ENCODE peak calls at places on chromosome 9, in eight cellular contexts. One of them, this sample, is unnamed.

GRCh38 chr9:108586451-108586850 is 269.3 kb downstream of the ACTL7B start:
- DNase-seq in AG10803: peak
- DNase-seq in H9: no peak
- DNase-seq in fibroblast of lung: no peak
- DNase-seq in fibroblast of villous mesenchyme: no peak
- DNase-seq in HL-60: peak
- DNase-seq in heart right ventricle: no peak
- DNase-seq in GM10248: no peak
- DNase-seq in this sample: no peak

GRCh38 chr9:106862946-106863740 is at the start of gene ZNF462:
- DNase-seq in AG10803: peak
- DNase-seq in HL-60: no peak
- DNase-seq in fibroblast of lung: peak
- DNase-seq in fibroblast of villous mesenchyme: peak
- DNase-seq in GM10248: no peak
- DNase-seq in heart right ventricle: peak
- DNase-seq in H9: peak
- DNase-seq in this sample: peak

GRCh38 chr9:128910906-128911305 is 9.9 kb upstream of the PHYHD1 start:
- DNase-seq in fibroblast of lung: no peak
- DNase-seq in GM10248: no peak
- DNase-seq in H9: no peak
- DNase-seq in fibroblast of villous mesenchyme: no peak
- DNase-seq in HL-60: no peak
- DNase-seq in AG10803: no peak
- DNase-seq in heart right ventricle: no peak
- DNase-seq in this sample: no peak

GRCh38 chr9:73889023-73889422 is 608.1 kb upstream of the RORB start:
- DNase-seq in fibroblast of villous mesenchyme: no peak
- DNase-seq in GM10248: no peak
- DNase-seq in fibroblast of lung: no peak
- DNase-seq in heart right ventricle: no peak
- DNase-seq in HL-60: no peak
- DNase-seq in AG10803: no peak
- DNase-seq in H9: no peak
- DNase-seq in this sample: no peak

GRCh38 chr9:98881356-98881755 is 62.4 kb upstream of the COL15A1 start:
- DNase-seq in fibroblast of villous mesenchyme: no peak
- DNase-seq in H9: no peak
- DNase-seq in HL-60: no peak
- DNase-seq in fibroblast of lung: no peak
- DNase-seq in GM10248: no peak
- DNase-seq in AG10803: no peak
- DNase-seq in heart right ventricle: no peak
- DNase-seq in this sample: no peak

GRCh38 chr9:96854877-96855273 is 561 bp upstream of the ZNF782 start:
- DNase-seq in fibroblast of villous mesenchyme: no peak
- DNase-seq in fibroblast of lung: no peak
- DNase-seq in AG10803: no peak
- DNase-seq in HL-60: no peak
- DNase-seq in heart right ventricle: no peak
- DNase-seq in GM10248: no peak
- DNase-seq in H9: peak
- DNase-seq in this sample: no peak

GRCh38 chr9:7341571-7341970 is 458.0 kb downstream of the DMAC1 start:
- DNase-seq in AG10803: no peak
- DNase-seq in HL-60: no peak
- DNase-seq in fibroblast of villous mesenchyme: no peak
- DNase-seq in H9: no peak
- DNase-seq in heart right ventricle: no peak
- DNase-seq in GM10248: no peak
- DNase-seq in fibroblast of lung: no peak
- DNase-seq in this sample: no peak

GRCh38 chr9:105554042-105554441 is 3.9 kb upstream of the FKTN start:
- DNase-seq in fibroblast of lung: peak
- DNase-seq in H9: peak
- DNase-seq in heart right ventricle: peak
- DNase-seq in fibroblast of villous mesenchyme: no peak
- DNase-seq in GM10248: no peak
- DNase-seq in AG10803: no peak
- DNase-seq in HL-60: no peak
- DNase-seq in this sample: no peak

GRCh38 chr9:89635816-89636215 is 31.0 kb downstream of the GADD45G start:
- DNase-seq in H9: no peak
- DNase-seq in fibroblast of villous mesenchyme: no peak
- DNase-seq in HL-60: no peak
- DNase-seq in fibroblast of lung: no peak
- DNase-seq in heart right ventricle: no peak
- DNase-seq in GM10248: no peak
- DNase-seq in AG10803: no peak
- DNase-seq in this sample: no peak

GRCh38 chr9:27151693-27152397 is 42.8 kb downstream of the TEK start:
- DNase-seq in HL-60: no peak
- DNase-seq in fibroblast of lung: peak
- DNase-seq in heart right ventricle: no peak
- DNase-seq in fibroblast of villous mesenchyme: peak
- DNase-seq in AG10803: peak
- DNase-seq in H9: no peak
- DNase-seq in GM10248: no peak
- DNase-seq in this sample: no peak

GRCh38 chr9:126347911-126348760 is 21.5 kb downstream of the MVB12B start:
- DNase-seq in AG10803: no peak
- DNase-seq in GM10248: no peak
- DNase-seq in fibroblast of lung: no peak
- DNase-seq in fibroblast of villous mesenchyme: no peak
- DNase-seq in HL-60: no peak
- DNase-seq in heart right ventricle: no peak
- DNase-seq in H9: peak
- DNase-seq in this sample: no peak

GRCh38 chr9:27273186-27273585 is 23.8 kb downstream of the EQTN start:
- DNase-seq in heart right ventricle: no peak
- DNase-seq in GM10248: no peak
- DNase-seq in H9: no peak
- DNase-seq in HL-60: no peak
- DNase-seq in fibroblast of villous mesenchyme: no peak
- DNase-seq in AG10803: no peak
- DNase-seq in fibroblast of lung: no peak
- DNase-seq in this sample: no peak

GRCh38 chr9:134992755-134993124 is 75.0 kb upstream of the FCN1 start:
- DNase-seq in AG10803: peak
- DNase-seq in H9: no peak
- DNase-seq in GM10248: no peak
- DNase-seq in heart right ventricle: no peak
- DNase-seq in fibroblast of villous mesenchyme: no peak
- DNase-seq in fibroblast of lung: no peak
- DNase-seq in HL-60: no peak
- DNase-seq in this sample: no peak

GRCh38 chr9:79701651-79702050 is 129.9 kb downstream of the TLE4 start:
- DNase-seq in AG10803: peak
- DNase-seq in heart right ventricle: no peak
- DNase-seq in HL-60: peak
- DNase-seq in GM10248: no peak
- DNase-seq in fibroblast of villous mesenchyme: peak
- DNase-seq in H9: no peak
- DNase-seq in fibroblast of lung: no peak
- DNase-seq in this sample: no peak

GRCh38 chr9:2718001-2718697 is 839 bp downstream of the KCNV2 start:
- DNase-seq in GM10248: no peak
- DNase-seq in H9: no peak
- DNase-seq in HL-60: no peak
- DNase-seq in heart right ventricle: no peak
- DNase-seq in fibroblast of villous mesenchyme: no peak
- DNase-seq in fibroblast of lung: no peak
- DNase-seq in AG10803: no peak
- DNase-seq in this sample: no peak

GRCh38 chr9:98873535-98874432 is 66.3 kb downstream of the GALNT12 start:
- DNase-seq in GM10248: no peak
- DNase-seq in AG10803: peak
- DNase-seq in HL-60: no peak
- DNase-seq in fibroblast of lung: peak
- DNase-seq in H9: no peak
- DNase-seq in heart right ventricle: no peak
- DNase-seq in fibroblast of villous mesenchyme: peak
- DNase-seq in this sample: no peak

GRCh38 chr9:78289474-78289873 is 7.5 kb upstream of the PSAT1 start:
- DNase-seq in heart right ventricle: no peak
- DNase-seq in H9: no peak
- DNase-seq in GM10248: no peak
- DNase-seq in fibroblast of lung: no peak
- DNase-seq in fibroblast of villous mesenchyme: no peak
- DNase-seq in AG10803: no peak
- DNase-seq in HL-60: no peak
- DNase-seq in this sample: no peak

GRCh38 chr9:96156578-96156977 is 145.4 kb downstream of the HSD17B3 start:
- DNase-seq in fibroblast of villous mesenchyme: no peak
- DNase-seq in HL-60: no peak
- DNase-seq in AG10803: no peak
- DNase-seq in H9: no peak
- DNase-seq in fibroblast of lung: no peak
- DNase-seq in GM10248: no peak
- DNase-seq in heart right ventricle: no peak
- DNase-seq in this sample: peak

GRCh38 chr9:4588721-4589120 is 73.4 kb upstream of the PLPP6 start:
- DNase-seq in heart right ventricle: no peak
- DNase-seq in HL-60: no peak
- DNase-seq in GM10248: no peak
- DNase-seq in AG10803: no peak
- DNase-seq in fibroblast of villous mesenchyme: no peak
- DNase-seq in fibroblast of lung: no peak
- DNase-seq in H9: no peak
- DNase-seq in this sample: no peak

GRCh38 chr9:113219972-113220371 is 1.1 kb downstream of the FKBP15 start:
- DNase-seq in AG10803: peak
- DNase-seq in fibroblast of villous mesenchyme: peak
- DNase-seq in fibroblast of lung: peak
- DNase-seq in heart right ventricle: no peak
- DNase-seq in HL-60: peak
- DNase-seq in H9: no peak
- DNase-seq in GM10248: peak
- DNase-seq in this sample: no peak

GRCh38 chr9:23219471-23219870 is 606.6 kb downstream of the ELAVL2 start:
- DNase-seq in fibroblast of lung: no peak
- DNase-seq in heart right ventricle: no peak
- DNase-seq in H9: no peak
- DNase-seq in AG10803: no peak
- DNase-seq in HL-60: no peak
- DNase-seq in GM10248: no peak
- DNase-seq in fibroblast of villous mesenchyme: no peak
- DNase-seq in this sample: no peak

GRCh38 chr9:137228968-137229896 is 1.5 kb upstream of the SLC34A3 start:
- DNase-seq in GM10248: no peak
- DNase-seq in H9: no peak
- DNase-seq in AG10803: no peak
- DNase-seq in fibroblast of lung: no peak
- DNase-seq in heart right ventricle: no peak
- DNase-seq in HL-60: no peak
- DNase-seq in fibroblast of villous mesenchyme: no peak
- DNase-seq in this sample: no peak
- TF ChIP-seq CTCF in GM10248: no peak
- TF ChIP-seq CTCF in H9: no peak
- TF ChIP-seq CTCF in AG10803: no peak
- TF ChIP-seq CTCF in fibroblast of lung: no peak
- TF ChIP-seq CTCF in heart right ventricle: no peak
- TF ChIP-seq CTCF in HL-60: no peak
- TF ChIP-seq CTCF in fibroblast of villous mesenchyme: no peak
- TF ChIP-seq CTCF in this sample: no peak

GRCh38 chr9:18824095-18824666 is 208.8 kb downstream of the SAXO1 start:
- DNase-seq in fibroblast of lung: no peak
- DNase-seq in H9: peak
- DNase-seq in AG10803: no peak
- DNase-seq in HL-60: no peak
- DNase-seq in fibroblast of villous mesenchyme: no peak
- DNase-seq in heart right ventricle: no peak
- DNase-seq in GM10248: no peak
- DNase-seq in this sample: no peak
- TF ChIP-seq CTCF in fibroblast of lung: no peak
- TF ChIP-seq CTCF in H9: peak
- TF ChIP-seq CTCF in AG10803: peak
- TF ChIP-seq CTCF in HL-60: no peak
- TF ChIP-seq CTCF in fibroblast of villous mesenchyme: peak
- TF ChIP-seq CTCF in heart right ventricle: no peak
- TF ChIP-seq CTCF in GM10248: peak
- TF ChIP-seq CTCF in this sample: no peak

GRCh38 chr9:83707768-83708514 is at the start of gene UBQLN1:
- DNase-seq in fibroblast of lung: peak
- DNase-seq in HL-60: peak
- DNase-seq in fibroblast of villous mesenchyme: peak
- DNase-seq in AG10803: peak
- DNase-seq in heart right ventricle: peak
- DNase-seq in H9: peak
- DNase-seq in GM10248: peak
- DNase-seq in this sample: peak

GRCh38 chr9:83707518-83707767 is 315 bp downstream of the UBQLN1 start:
- DNase-seq in fibroblast of villous mesenchyme: peak
- DNase-seq in fibroblast of lung: no peak
- DNase-seq in heart right ventricle: no peak
- DNase-seq in GM10248: no peak
- DNase-seq in AG10803: peak
- DNase-seq in HL-60: no peak
- DNase-seq in H9: no peak
- DNase-seq in this sample: no peak

GRCh38 chr9:83714316-83714715 is 6.6 kb upstream of the UBQLN1 start:
- DNase-seq in fibroblast of lung: peak
- DNase-seq in AG10803: no peak
- DNase-seq in heart right ventricle: no peak
- DNase-seq in HL-60: peak
- DNase-seq in fibroblast of villous mesenchyme: no peak
- DNase-seq in GM10248: no peak
- DNase-seq in H9: no peak
- DNase-seq in this sample: no peak

GRCh38 chr9:83706703-83707517 is 848 bp downstream of the UBQLN1 start:
- DNase-seq in HL-60: peak
- DNase-seq in fibroblast of lung: peak
- DNase-seq in GM10248: peak
- DNase-seq in heart right ventricle: peak
- DNase-seq in AG10803: peak
- DNase-seq in H9: peak
- DNase-seq in fibroblast of villous mesenchyme: peak
- DNase-seq in this sample: peak

GRCh38 chr9:83708515-83709158 is 879 bp upstream of the UBQLN1 start:
- DNase-seq in GM10248: peak
- DNase-seq in H9: peak
- DNase-seq in fibroblast of villous mesenchyme: peak
- DNase-seq in HL-60: peak
- DNase-seq in AG10803: peak
- DNase-seq in heart right ventricle: peak
- DNase-seq in fibroblast of lung: peak
- DNase-seq in this sample: peak
- TF ChIP-seq CTCF in GM10248: peak
- TF ChIP-seq CTCF in H9: peak
- TF ChIP-seq CTCF in fibroblast of villous mesenchyme: no peak
- TF ChIP-seq CTCF in HL-60: no peak
- TF ChIP-seq CTCF in AG10803: peak
- TF ChIP-seq CTCF in heart right ventricle: no peak
- TF ChIP-seq CTCF in fibroblast of lung: no peak
- TF ChIP-seq CTCF in this sample: no peak

DNA sequence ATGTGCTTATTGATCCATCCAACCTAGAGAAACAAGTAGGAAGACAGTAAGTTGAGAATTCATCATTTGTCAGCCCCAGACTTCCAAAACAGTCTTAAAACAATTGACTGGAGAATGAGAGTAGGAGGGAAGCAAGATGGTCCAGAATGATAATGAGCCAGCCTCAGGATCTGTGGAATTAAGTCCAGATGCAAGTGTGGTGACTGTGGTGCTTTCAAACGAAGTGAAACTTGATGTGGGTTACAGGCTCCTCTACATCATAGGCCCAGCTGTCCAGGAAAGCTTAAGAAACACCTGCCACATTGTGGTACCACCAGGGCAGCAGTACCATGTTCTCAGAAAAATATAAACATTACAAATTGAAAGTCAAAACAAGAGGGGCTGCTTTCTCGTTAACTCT is 1371.2 kb upstream of the DMAC1 start:
- DNase-seq in H9: no peak
- DNase-seq in AG10803: no peak
- DNase-seq in fibroblast of lung: no peak
- DNase-seq in HL-60: no peak
- DNase-seq in GM10248: no peak
- DNase-seq in fibroblast of villous mesenchyme: no peak
- DNase-seq in heart right ventricle: no peak
- DNase-seq in this sample: peak
- TF ChIP-seq CTCF in H9: no peak
- TF ChIP-seq CTCF in AG10803: no peak
- TF ChIP-seq CTCF in fibroblast of lung: no peak
- TF ChIP-seq CTCF in HL-60: no peak
- TF ChIP-seq CTCF in GM10248: no peak
- TF ChIP-seq CTCF in fibroblast of villous mesenchyme: no peak
- TF ChIP-seq CTCF in heart right ventricle: no peak
- TF ChIP-seq CTCF in this sample: no peak

This sample was measured in glutamatergic neuron.